ENCODE peak calls at places on chromosomes 12 and 14, in nine cellular contexts. R is HCT116, E is A549, H is SK-N-SH, I is HL-60, V is GM12878, T is Panc1, Z is K562, D is HepG2. O is an unnamed sample.

GRCh38 chr14:82451675-82452074 is 918.0 kb upstream of the SEL1L start:
- DNase-seq in R (no peak), E (no peak), H (no peak), I (no peak), V (no peak), T (no peak), Z (no peak), D (no peak), O (peak; percentile 3)

GRCh38 chr12:62977419-62977818 is 42.5 kb upstream of the PPM1H start:
- DNase-seq in R (peak; percentile 8), E (peak; percentile 4), H (no peak), I (no peak), V (no peak), T (no peak), Z (peak; percentile 13), D (no peak), O (no peak)

GRCh38 chr12:131865196-131865875 is 29.1 kb upstream of the ULK1 start:
- DNase-seq in R (peak; percentile 72), E (peak; percentile 96), H (peak; percentile 16), I (no peak), V (no peak), T (peak; percentile 91), Z (no peak), D (no peak), O (no peak)

GRCh38 chr12:21751517-21751916 is 23.0 kb downstream of the KCNJ8 start:
- DNase-seq in R (no peak), E (no peak), H (no peak), I (no peak), V (no peak), T (no peak), Z (no peak), D (no peak), O (no peak)

GRCh38 chr12:67449591-67450052 is 180.5 kb downstream of the CAND1 start:
- DNase-seq in R (no peak), E (no peak), H (no peak), I (no peak), V (peak; percentile 82), T (no peak), Z (no peak), D (no peak), O (no peak)

GRCh38 chr14:99329711-99330315 is 57.8 kb upstream of the BCL11B start:
- DNase-seq in R (no peak), E (no peak), H (no peak), I (no peak), V (no peak), T (no peak), Z (no peak), D (no peak), O (no peak)

GRCh38 chr12:20044836-20045235 is 323.5 kb upstream of the PDE3A start:
- DNase-seq in R (no peak), E (peak; percentile 2), H (peak; percentile 10), I (no peak), V (no peak), T (no peak), Z (no peak), D (no peak), O (no peak)

GRCh38 chr14:104355101-104355691 is 216.8 kb downstream of the KIF26A start:
- DNase-seq in R (no peak), E (no peak), H (no peak), I (no peak), V (no peak), T (no peak), Z (peak; percentile 21), D (no peak), O (no peak)

GRCh38 chr12:15322164-15323054 is at the start of gene PTPRO:
- DNase-seq in R (no peak), E (peak; percentile 6), H (peak; percentile 80), I (no peak), V (no peak), T (no peak), Z (no peak), D (no peak), O (peak; percentile 79)

DNA sequence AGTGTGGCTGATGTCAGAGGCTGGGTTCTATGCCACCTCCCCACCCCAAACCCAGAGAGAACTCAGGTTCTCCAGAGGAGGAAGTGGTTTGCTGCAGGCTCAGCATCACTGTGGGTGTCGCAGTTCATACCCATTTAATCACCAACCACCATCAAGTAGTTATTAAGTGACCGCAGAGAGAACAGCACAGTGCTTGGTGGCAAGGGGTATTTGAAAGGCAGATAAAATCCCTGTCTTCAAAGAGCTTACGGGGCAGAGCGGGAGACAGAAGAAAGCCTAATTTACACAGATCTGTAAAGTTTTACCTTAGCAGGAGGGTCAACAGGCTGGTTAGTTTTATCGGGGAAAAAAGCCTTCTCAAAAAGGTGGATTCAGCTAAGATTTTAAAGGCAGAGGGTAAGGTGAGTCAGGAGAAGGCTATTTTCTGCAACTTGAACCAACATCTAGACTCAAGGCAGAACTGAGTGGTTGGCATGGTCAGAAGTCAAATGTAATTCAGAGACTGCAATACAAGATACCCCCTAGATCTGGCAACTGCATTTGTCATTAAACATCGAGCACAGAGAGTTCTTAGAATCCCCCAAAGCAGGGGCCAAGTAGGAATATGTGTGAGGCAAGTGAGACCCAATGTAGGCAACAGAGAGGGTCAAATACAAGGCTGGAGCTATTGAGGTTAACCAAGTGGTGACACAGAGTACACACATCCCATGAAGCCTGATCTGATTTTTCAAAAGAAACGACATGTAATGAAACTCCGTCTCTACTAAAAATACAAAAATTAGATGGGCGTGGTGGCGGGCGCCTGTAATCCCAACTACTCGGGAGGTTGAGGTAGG is 13.2 kb downstream of the PXN start:
- DNase-seq in R (no peak), E (no peak), H (no peak), I (no peak), V (no peak), T (no peak), Z (no peak), D (no peak), O (no peak)
- TF ChIP-seq REST in R (no peak), E (no peak), H (no peak), I (no peak), V (no peak), T (no peak), Z (no peak), D (no peak), O (no peak)

GRCh38 chr14:92380582-92380981 is 57.6 kb downstream of the SLC24A4 start:
- DNase-seq in R (no peak), E (no peak), H (no peak), I (no peak), V (no peak), T (no peak), Z (no peak), D (no peak), O (no peak)

GRCh38 chr14:92384461-92385133 is 61.6 kb downstream of the SLC24A4 start:
- DNase-seq in R (no peak), E (no peak), H (no peak), I (no peak), V (no peak), T (no peak), Z (no peak), D (no peak), O (no peak)

GRCh38 chr14:92385561-92385960 is 62.6 kb downstream of the SLC24A4 start:
- DNase-seq in R (no peak), E (no peak), H (no peak), I (peak; percentile 45), V (no peak), T (no peak), Z (no peak), D (no peak), O (no peak)

GRCh38 chr14:92380131-92380530 is 57.2 kb downstream of the SLC24A4 start:
- DNase-seq in R (no peak), E (no peak), H (no peak), I (no peak), V (no peak), T (no peak), Z (no peak), D (no peak), O (no peak)

GRCh38 chr14:92382677-92383076 is 59.7 kb downstream of the SLC24A4 start:
- DNase-seq in R (no peak), E (peak; percentile 40), H (no peak), I (no peak), V (no peak), T (no peak), Z (no peak), D (no peak), O (peak; percentile 31)
- TF ChIP-seq REST in R (no peak), E (no peak), H (no peak), I (no peak), V (no peak), T (no peak), Z (no peak), D (no peak), O (no peak)

DNA sequence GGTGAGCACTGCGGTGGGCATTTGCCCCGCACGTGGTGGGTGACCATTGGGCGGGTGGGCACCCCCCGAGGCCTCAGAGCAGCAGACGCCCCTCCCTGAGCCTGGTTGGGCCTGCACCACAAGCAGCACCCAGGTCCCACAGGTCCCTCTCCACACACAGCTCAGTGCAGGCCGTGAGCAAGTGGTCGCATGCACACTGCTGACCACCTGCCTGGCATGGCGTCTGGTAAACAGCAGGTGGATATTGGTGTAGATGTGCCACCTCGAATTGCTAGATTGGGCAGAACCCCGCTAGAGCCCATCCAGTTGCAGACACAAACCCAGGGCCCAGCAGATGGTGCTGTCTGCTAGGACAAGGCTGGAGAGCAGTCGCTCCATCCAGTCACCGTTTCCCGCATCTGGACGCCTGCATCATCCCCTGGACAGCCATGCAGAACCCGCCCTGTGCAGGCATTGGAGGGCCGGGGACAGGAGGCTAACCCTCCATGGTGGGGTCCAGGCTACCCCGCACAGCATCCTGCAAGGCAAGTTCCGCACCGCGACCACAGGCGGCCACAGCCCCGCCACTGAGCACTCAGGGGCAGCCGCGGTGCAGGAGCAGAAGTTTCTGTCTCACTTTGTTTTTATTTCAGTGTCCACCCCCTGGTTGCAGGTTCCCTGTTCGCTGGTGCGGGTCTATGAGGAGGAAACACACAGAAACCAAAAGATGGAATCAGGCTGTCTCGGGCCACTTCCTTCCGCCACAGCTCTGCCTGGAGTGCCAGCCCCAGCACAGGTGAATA is 45.6 kb upstream of the RIMBP2 start:
- DNase-seq in R (peak; percentile 29), E (peak; percentile 72), H (peak; percentile 90), I (no peak), V (no peak), T (no peak), Z (peak; percentile 72), D (peak; percentile 54), O (peak; percentile 73)
- TF ChIP-seq REST in R (no peak), E (no peak), H (no peak), I (no peak), V (no peak), T (no peak), Z (no peak), D (no peak), O (no peak)

GRCh38 chr12:80404629-80405028 is 39.4 kb upstream of the PTPRQ start:
- DNase-seq in R (no peak), E (no peak), H (no peak), I (no peak), V (no peak), T (no peak), Z (no peak), D (no peak), O (no peak)

GRCh38 chr12:80406253-80406652 is 37.8 kb upstream of the PTPRQ start:
- DNase-seq in R (no peak), E (no peak), H (no peak), I (no peak), V (no peak), T (no peak), Z (no peak), D (no peak), O (no peak)

DNA sequence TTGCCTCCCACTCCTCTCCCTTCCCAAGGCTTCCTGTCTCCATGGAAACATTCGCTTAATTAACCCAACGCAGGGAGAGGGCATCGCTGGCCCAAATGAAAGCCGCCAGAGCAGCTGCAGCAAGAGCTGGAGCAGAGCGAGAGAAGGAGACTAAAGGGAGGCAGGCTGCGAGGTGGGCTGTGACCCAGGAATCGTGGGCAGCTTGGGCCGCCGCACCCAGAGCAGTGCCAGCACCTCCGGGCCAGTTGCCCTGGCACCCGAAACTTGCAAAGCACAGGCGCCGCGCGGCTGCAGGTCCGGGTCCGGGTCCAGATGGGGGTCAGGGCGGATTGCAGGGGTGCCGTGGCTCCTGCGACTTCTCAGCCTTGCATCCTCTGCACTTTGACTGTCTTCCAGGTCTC is 43.4 kb upstream of the PTPRQ start:
- DNase-seq in R (no peak), E (no peak), H (peak; percentile 10), I (no peak), V (no peak), T (no peak), Z (no peak), D (no peak), O (peak; percentile 65)
- TF ChIP-seq REST in R (no peak), E (no peak), H (no peak), I (no peak), V (no peak), T (no peak), Z (no peak), D (no peak), O (no peak)

O was measured in GM23338.